ENCODE peak calls at places on chromosomes 11 and 22, in eight cellular contexts. G, E, M, A, Z, S, P and W are unnamed samples.

GRCh38 chr11:99592241-99592640 is 571.5 kb downstream of the CNTN5 start:
- DNase-seq in G (no peak), A (no peak), S (no peak), E (peak; percentile 2), P (no peak), M (no peak), Z (no peak), W (no peak)

GRCh38 chr11:78205256-78205655 is 16.5 kb downstream of the USP35 start:
- DNase-seq in E (no peak), P (no peak), G (no peak), Z (no peak), A (no peak), M (no peak), S (no peak), W (no peak)

GRCh38 chr22:25759825-25760231 is 17.8 kb downstream of the MYO18B start:
- DNase-seq in P (peak; percentile 37), G (no peak), Z (no peak), S (peak; percentile 39), A (no peak), E (peak; percentile 92), M (no peak), W (peak; percentile 87)

GRCh38 chr11:111913031-111913861 is 712 bp downstream of the HSPB2 start:
- DNase-seq in E (no peak), S (no peak), Z (no peak), M (no peak), A (no peak), P (no peak), G (no peak), W (peak; percentile 26)

GRCh38 chr11:65790104-65790901 is 3.4 kb downstream of the OVOL1 start:
- DNase-seq in M (no peak), Z (no peak), A (no peak), G (no peak), S (no peak), E (no peak), P (no peak), W (no peak)

GRCh38 chr11:107040447-107041444 is 22.5 kb upstream of the GUCY1A2 start:
- DNase-seq in G (no peak), P (no peak), A (no peak), M (no peak), S (no peak), E (peak; percentile 81), Z (no peak), W (no peak)

GRCh38 chr11:27058456-27058855 is 17.8 kb downstream of the BBOX1 start:
- DNase-seq in E (no peak), M (no peak), G (no peak), A (no peak), Z (no peak), P (no peak), S (no peak), W (no peak)

GRCh38 chr22:46379301-46379930 is 43.9 kb downstream of the TRMU start:
- DNase-seq in A (no peak), P (no peak), M (no peak), G (no peak), S (no peak), Z (peak; percentile 63), E (no peak), W (no peak)

GRCh38 chr11:66015094-66015881 is 3.5 kb downstream of the CST6 start:
- DNase-seq in Z (no peak), P (no peak), M (peak; percentile 56), G (no peak), A (no peak), E (peak; percentile 12), S (no peak), W (peak; percentile 56)

GRCh38 chr11:124900464-124900863 is 2.8 kb upstream of the ROBO4 start:
- DNase-seq in G (no peak), P (peak; percentile 75), M (peak; percentile 23), S (peak; percentile 41), Z (no peak), A (no peak), E (peak; percentile 75), W (peak; percentile 92)

GRCh38 chr22:26322179-26322905 is 106.7 kb upstream of the ASPHD2 start:
- DNase-seq in E (peak; percentile 59), P (peak; percentile 90), Z (no peak), A (no peak), G (no peak), S (no peak), M (peak; percentile 8), W (peak; percentile 90)

GRCh38 chr11:8283510-8284272 is 20.0 kb upstream of the LMO1 start:
- DNase-seq in E (no peak), G (no peak), A (no peak), M (no peak), P (no peak), Z (peak; percentile 36), S (no peak), W (no peak)

GRCh38 chr22:24053481-24054226 is 42.5 kb downstream of the CABIN1 start:
- DNase-seq in Z (no peak), P (no peak), A (no peak), S (no peak), E (no peak), G (no peak), M (no peak), W (no peak)

GRCh38 chr11:69361466-69361865 is 67.5 kb downstream of the MYEOV start:
- DNase-seq in M (no peak), P (no peak), G (no peak), Z (peak; percentile 12), E (no peak), S (no peak), A (no peak), W (no peak)

GRCh38 chr11:12185914-12186313 is 75.5 kb downstream of the MICAL2 start:
- DNase-seq in E (peak; percentile 90), G (no peak), M (no peak), Z (peak; percentile 75), S (no peak), P (no peak), A (no peak), W (no peak)

GRCh38 chr22:46355369-46355995 is 20.0 kb downstream of the TRMU start:
- DNase-seq in E (peak; percentile 46), M (no peak), S (peak; percentile 59), A (peak; percentile 41), P (peak; percentile 47), Z (peak; percentile 74), G (peak; percentile 70), W (peak; percentile 87)

GRCh38 chr11:97202613-97203292 is 812.9 kb downstream of the JRKL start:
- DNase-seq in S (no peak), Z (no peak), P (no peak), A (no peak), M (no peak), E (no peak), G (no peak), W (no peak)

GRCh38 chr22:35656284-35656752 is 8.1 kb downstream of the APOL6 start:
- DNase-seq in G (no peak), M (no peak), E (peak; percentile 93), P (no peak), A (no peak), S (no peak), Z (no peak), W (no peak)

GRCh38 chr11:118889796-118890195 is 6.1 kb downstream of the CXCR5 start:
- DNase-seq in Z (no peak), G (no peak), E (peak; percentile 52), M (no peak), S (no peak), A (no peak), P (peak; percentile 60), W (peak; percentile 94)

GRCh38 chr11:132125855-132126841 is 755.7 kb downstream of the NTM start:
- DNase-seq in E (peak; percentile 11), Z (no peak), M (no peak), S (no peak), P (no peak), A (peak; percentile 64), G (no peak), W (peak; percentile 55)

GRCh38 chr11:9193316-9193715 is 71.8 kb downstream of the DENND5A start:
- DNase-seq in G (no peak), P (no peak), A (no peak), E (no peak), Z (no peak), M (no peak), S (no peak), W (no peak)

GRCh38 chr11:114304065-114304464 is 7.9 kb downstream of the NNMT start:
- DNase-seq in M (no peak), P (no peak), A (no peak), E (no peak), Z (no peak), S (no peak), G (no peak), W (no peak)

GRCh38 chr11:63683133-63683991 is 2.1 kb downstream of the RTN3 start:
- DNase-seq in M (no peak), A (no peak), P (no peak), G (no peak), E (peak; percentile 40), S (no peak), Z (no peak), W (peak; percentile 31)

GRCh38 chr11:83610996-83611395 is 324.8 kb upstream of the CCDC90B start:
- DNase-seq in A (no peak), M (no peak), P (no peak), G (no peak), E (no peak), Z (no peak), S (no peak), W (peak; percentile 8)

GRCh38 chr11:11332141-11332710 is 20.8 kb downstream of the CSNK2A3 start:
- DNase-seq in A (no peak), M (no peak), G (no peak), S (no peak), E (no peak), P (no peak), Z (no peak), W (no peak)

GRCh38 chr22:47304854-47305253 is 542.4 kb downstream of the TBC1D22A start:
- DNase-seq in S (no peak), E (no peak), P (no peak), G (no peak), A (no peak), M (no peak), Z (no peak), W (no peak)

GRCh38 chr11:94877446-94878200 is 95.7 kb downstream of the CWC15 start:
- DNase-seq in A (no peak), G (no peak), E (peak; percentile 90), S (no peak), Z (no peak), M (no peak), P (no peak), W (no peak)

GRCh38 chr11:1845571-1846452 is 7.0 kb downstream of the TNNI2 start:
- DNase-seq in A (no peak), P (no peak), Z (peak; percentile 36), E (no peak), S (no peak), M (no peak), G (peak; percentile 51), W (no peak)

GRCh38 chr22:19756288-19757128 is 4.1 kb upstream of the TBX1 start:
- DNase-seq in Z (peak; percentile 79), M (peak; percentile 34), E (peak; percentile 42), P (no peak), G (peak; percentile 67), S (peak; percentile 72), A (peak; percentile 53), W (peak; percentile 58)

GRCh38 chr11:104529213-104529612 is 365.3 kb upstream of the PDGFD start:
- DNase-seq in G (no peak), S (no peak), P (no peak), Z (no peak), E (no peak), M (no peak), A (no peak), W (no peak)

GRCh38 chr22:43393132-43393844 is 18.5 kb upstream of the MPPED1 start:
- DNase-seq in A (no peak), M (no peak), Z (peak; percentile 19), P (no peak), S (no peak), G (no peak), E (no peak), W (no peak)

GRCh38 chr22:30902496-30903357 is 65.8 kb downstream of the MORC2 start:
- DNase-seq in A (no peak), G (no peak), Z (no peak), S (no peak), P (no peak), M (no peak), E (peak; percentile 16), W (no peak)

GRCh38 chr22:49728566-49729271 is 99.0 kb downstream of the BRD1 start:
- DNase-seq in P (no peak), M (no peak), E (no peak), A (no peak), Z (no peak), S (no peak), G (no peak), W (no peak)

GRCh38 chr22:18031670-18032454 is 7.5 kb upstream of the MICAL3 start:
- DNase-seq in A (peak; percentile 69), Z (no peak), P (peak; percentile 82), G (no peak), S (peak; percentile 48), M (peak; percentile 82), E (peak; percentile 76), W (peak; percentile 76)